ENCODE peak calls at places on chromosomes 4 and X, in five cellular contexts. One of them, this sample, is unnamed.

GRCh38 chrX:7133036-7133412 is 14.5 kb upstream of the STS start:
- DNase-seq in tibial artery: no peak
- DNase-seq in neuronal stem cell: no peak
- DNase-seq in OCI-LY7: no peak
- DNase-seq in aorta: no peak
- DNase-seq in this sample: no peak

GRCh38 chrX:116526010-116526409 is 63.2 kb upstream of the CT83 start:
- DNase-seq in tibial artery: no peak
- DNase-seq in neuronal stem cell: no peak
- DNase-seq in aorta: no peak
- DNase-seq in OCI-LY7: no peak
- DNase-seq in this sample: peak; percentile 69

GRCh38 chr4:151014521-151015457 is at the start of gene LRBA:
- DNase-seq in neuronal stem cell: peak; percentile 68
- DNase-seq in OCI-LY7: peak; percentile 88
- DNase-seq in tibial artery: peak; percentile 60
- DNase-seq in aorta: peak; percentile 69
- DNase-seq in this sample: peak; percentile 79

GRCh38 chrX:19064175-19064574 is 58.1 kb downstream of the ADGRG2 start:
- DNase-seq in OCI-LY7: no peak
- DNase-seq in tibial artery: no peak
- DNase-seq in aorta: no peak
- DNase-seq in neuronal stem cell: no peak
- DNase-seq in this sample: peak; percentile 66

GRCh38 chr4:122744229-122744628 is 11.7 kb downstream of the BBS12 start:
- DNase-seq in neuronal stem cell: no peak
- DNase-seq in aorta: peak; percentile 36
- DNase-seq in tibial artery: no peak
- DNase-seq in OCI-LY7: no peak
- DNase-seq in this sample: no peak

GRCh38 chr4:102778720-102779119 is 18.0 kb upstream of the MANBA start:
- DNase-seq in neuronal stem cell: no peak
- DNase-seq in OCI-LY7: no peak
- DNase-seq in aorta: no peak
- DNase-seq in tibial artery: no peak
- DNase-seq in this sample: peak; percentile 51

GRCh38 chrX:23803931-23804381 is 21.0 kb downstream of the SAT1 start:
- DNase-seq in OCI-LY7: no peak
- DNase-seq in neuronal stem cell: no peak
- DNase-seq in tibial artery: no peak
- DNase-seq in aorta: no peak
- DNase-seq in this sample: peak; percentile 95

GRCh38 chrX:45056428-45057145 is 144.1 kb downstream of the DIPK2B start:
- DNase-seq in tibial artery: no peak
- DNase-seq in neuronal stem cell: no peak
- DNase-seq in aorta: no peak
- DNase-seq in OCI-LY7: no peak
- DNase-seq in this sample: no peak

GRCh38 chrX:39969099-39969825 is 128.5 kb downstream of the BCOR start:
- DNase-seq in neuronal stem cell: no peak
- DNase-seq in OCI-LY7: peak; percentile 42
- DNase-seq in aorta: no peak
- DNase-seq in tibial artery: no peak
- DNase-seq in this sample: no peak

GRCh38 chr4:121189811-121190210 is 25.7 kb upstream of the TNIP3 start:
- DNase-seq in aorta: no peak
- DNase-seq in OCI-LY7: peak; percentile 17
- DNase-seq in neuronal stem cell: no peak
- DNase-seq in tibial artery: no peak
- DNase-seq in this sample: no peak

GRCh38 chrX:104430720-104431119 is 135.3 kb upstream of the IL1RAPL2 start:
- DNase-seq in aorta: no peak
- DNase-seq in neuronal stem cell: no peak
- DNase-seq in OCI-LY7: no peak
- DNase-seq in tibial artery: no peak
- DNase-seq in this sample: peak; percentile 87

GRCh38 chr4:183588169-183588675 is 70.8 kb downstream of the RWDD4 start:
- DNase-seq in OCI-LY7: no peak
- DNase-seq in aorta: no peak
- DNase-seq in neuronal stem cell: no peak
- DNase-seq in tibial artery: peak; percentile 66
- DNase-seq in this sample: no peak

GRCh38 chr4:129839687-129840086 is 743.7 kb downstream of the C4orf33 start:
- DNase-seq in aorta: no peak
- DNase-seq in neuronal stem cell: no peak
- DNase-seq in tibial artery: no peak
- DNase-seq in OCI-LY7: no peak
- DNase-seq in this sample: peak; percentile 71

GRCh38 chr4:12375805-12376204 is 947.1 kb upstream of the HS3ST1 start:
- DNase-seq in tibial artery: no peak
- DNase-seq in OCI-LY7: no peak
- DNase-seq in neuronal stem cell: no peak
- DNase-seq in aorta: no peak
- DNase-seq in this sample: no peak

GRCh38 chr4:97404876-97405523 is 738.3 kb downstream of the STPG2 start:
- DNase-seq in OCI-LY7: no peak
- DNase-seq in aorta: no peak
- DNase-seq in neuronal stem cell: no peak
- DNase-seq in tibial artery: no peak
- DNase-seq in this sample: no peak

GRCh38 chr4:113603926-113604325 is 157.6 kb downstream of the CAMK2D start:
- DNase-seq in aorta: no peak
- DNase-seq in neuronal stem cell: no peak
- DNase-seq in OCI-LY7: no peak
- DNase-seq in tibial artery: no peak
- DNase-seq in this sample: no peak

GRCh38 chr4:504076-504475 is 5.1 kb downstream of the PIGG start:
- DNase-seq in OCI-LY7: no peak
- DNase-seq in tibial artery: no peak
- DNase-seq in aorta: no peak
- DNase-seq in neuronal stem cell: no peak
- DNase-seq in this sample: no peak

GRCh38 chr4:48985976-48986653 is at the start of gene CWH43:
- DNase-seq in OCI-LY7: no peak
- DNase-seq in aorta: no peak
- DNase-seq in tibial artery: no peak
- DNase-seq in neuronal stem cell: peak; percentile 12
- DNase-seq in this sample: no peak

GRCh38 chrX:152958047-152958446 is 35.9 kb downstream of the PNMA5 start:
- DNase-seq in neuronal stem cell: no peak
- DNase-seq in OCI-LY7: no peak
- DNase-seq in aorta: no peak
- DNase-seq in tibial artery: no peak
- DNase-seq in this sample: no peak

GRCh38 chr4:8688041-8688907 is 95.7 kb downstream of the CPZ start:
- DNase-seq in aorta: no peak
- DNase-seq in tibial artery: no peak
- DNase-seq in neuronal stem cell: peak; percentile 59
- DNase-seq in OCI-LY7: no peak
- DNase-seq in this sample: no peak

GRCh38 chr4:124279741-124280140 is 432.8 kb downstream of the ANKRD50 start:
- DNase-seq in tibial artery: no peak
- DNase-seq in OCI-LY7: no peak
- DNase-seq in aorta: no peak
- DNase-seq in neuronal stem cell: no peak
- DNase-seq in this sample: no peak

GRCh38 chr4:11489449-11490083 is 60.9 kb upstream of the HS3ST1 start:
- DNase-seq in OCI-LY7: no peak
- DNase-seq in aorta: no peak
- DNase-seq in tibial artery: no peak
- DNase-seq in neuronal stem cell: no peak
- DNase-seq in this sample: peak; percentile 33

GRCh38 chr4:147732516-147733193 is 767 bp downstream of the ARHGAP10 start:
- DNase-seq in OCI-LY7: no peak
- DNase-seq in tibial artery: no peak
- DNase-seq in neuronal stem cell: peak; percentile 35
- DNase-seq in aorta: peak; percentile 60
- DNase-seq in this sample: peak; percentile 23

GRCh38 chr4:41178372-41179085 is 35.8 kb downstream of the APBB2 start:
- DNase-seq in neuronal stem cell: no peak
- DNase-seq in OCI-LY7: no peak
- DNase-seq in tibial artery: no peak
- DNase-seq in aorta: no peak
- DNase-seq in this sample: no peak

GRCh38 chrX:48493890-48494364 is 14.9 kb upstream of the PORCN start:
- DNase-seq in neuronal stem cell: peak; percentile 43
- DNase-seq in tibial artery: no peak
- DNase-seq in OCI-LY7: no peak
- DNase-seq in aorta: no peak
- DNase-seq in this sample: no peak

GRCh38 chr4:90616711-90617110 is 489.5 kb downstream of the CCSER1 start:
- DNase-seq in tibial artery: no peak
- DNase-seq in neuronal stem cell: no peak
- DNase-seq in OCI-LY7: no peak
- DNase-seq in aorta: no peak
- DNase-seq in this sample: no peak

GRCh38 chr4:125951275-125951887 is 636.6 kb downstream of the FAT4 start:
- DNase-seq in tibial artery: no peak
- DNase-seq in neuronal stem cell: no peak
- DNase-seq in OCI-LY7: no peak
- DNase-seq in aorta: no peak
- DNase-seq in this sample: no peak

GRCh38 chrX:39613997-39614679 is 483.6 kb downstream of the BCOR start:
- DNase-seq in OCI-LY7: no peak
- DNase-seq in neuronal stem cell: no peak
- DNase-seq in aorta: no peak
- DNase-seq in tibial artery: no peak
- DNase-seq in this sample: no peak

GRCh38 chr4:6760865-6761264 is 21.7 kb upstream of the KIAA0232 start:
- DNase-seq in OCI-LY7: no peak
- DNase-seq in tibial artery: no peak
- DNase-seq in neuronal stem cell: no peak
- DNase-seq in aorta: no peak
- DNase-seq in this sample: no peak

GRCh38 chr4:6762244-6762615 is 20.3 kb upstream of the KIAA0232 start:
- DNase-seq in OCI-LY7: no peak
- DNase-seq in tibial artery: no peak
- DNase-seq in neuronal stem cell: no peak
- DNase-seq in aorta: no peak
- DNase-seq in this sample: no peak

GRCh38 chr4:6763330-6763851 is 19.1 kb upstream of the KIAA0232 start:
- DNase-seq in OCI-LY7: no peak
- DNase-seq in neuronal stem cell: no peak
- DNase-seq in aorta: no peak
- DNase-seq in tibial artery: no peak
- DNase-seq in this sample: peak; percentile 96

GRCh38 chr4:6758732-6759131 is 23.8 kb upstream of the KIAA0232 start:
- DNase-seq in neuronal stem cell: no peak
- DNase-seq in tibial artery: no peak
- DNase-seq in OCI-LY7: no peak
- DNase-seq in aorta: no peak
- DNase-seq in this sample: no peak

DNA sequence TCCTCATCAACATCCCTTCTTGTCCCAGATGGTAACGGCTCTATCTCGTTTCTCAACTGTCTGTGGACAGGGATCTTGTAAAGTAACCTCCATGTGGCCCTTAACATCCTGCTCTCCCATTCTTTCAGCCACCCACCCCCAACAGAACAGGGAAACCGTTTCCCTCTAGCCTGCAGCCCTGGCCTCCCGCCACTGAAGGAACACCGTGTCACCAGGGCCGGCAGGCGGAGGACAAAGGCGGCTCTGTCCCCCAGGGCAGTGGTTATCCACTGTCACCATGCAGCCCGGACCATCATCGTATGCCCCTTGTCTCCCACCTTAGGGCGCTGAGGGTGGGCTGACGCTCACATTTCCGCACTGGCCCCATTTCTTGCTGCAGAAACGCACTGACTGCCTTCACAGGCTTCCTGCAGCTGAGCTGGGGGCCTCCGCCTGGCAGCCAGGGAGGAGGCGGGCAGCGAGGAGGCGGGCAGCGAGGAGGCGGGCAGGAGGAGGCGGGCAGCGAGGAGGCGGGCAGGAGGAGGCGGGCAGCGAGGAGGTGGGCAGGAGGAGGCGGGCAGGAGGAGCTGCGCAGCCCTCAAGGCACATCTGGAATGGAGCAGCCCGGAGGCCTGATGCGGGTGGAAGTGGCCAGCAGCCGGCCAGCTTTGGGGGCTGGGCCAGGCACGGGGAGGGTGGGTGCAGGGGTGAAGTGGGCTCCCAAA is 20.8 kb upstream of the KIAA0232 start:
- DNase-seq in OCI-LY7: no peak
- DNase-seq in neuronal stem cell: no peak
- DNase-seq in aorta: no peak
- DNase-seq in tibial artery: no peak
- DNase-seq in this sample: no peak
- H3K4me3 ChIP-seq in OCI-LY7: no peak overlapping the region
- H3K4me3 ChIP-seq in neuronal stem cell: no peak overlapping the region
- H3K4me3 ChIP-seq in aorta: no peak overlapping the region
- H3K4me3 ChIP-seq in tibial artery: no peak overlapping the region
- H3K4me3 ChIP-seq in this sample: no peak overlapping the region

GRCh38 chr4:54265366-54265765 is 36.3 kb downstream of the PDGFRA start:
- DNase-seq in aorta: no peak
- DNase-seq in tibial artery: no peak
- DNase-seq in OCI-LY7: no peak
- DNase-seq in neuronal stem cell: no peak
- DNase-seq in this sample: no peak
- H3K36me3 ChIP-seq in aorta: peaks cover 16% of the 10 kb centered on the region
- H3K36me3 ChIP-seq in tibial artery: peaks cover 76% of the 10 kb centered on the region
- H3K36me3 ChIP-seq in OCI-LY7: no peaks in the 10 kb centered on the region
- H3K36me3 ChIP-seq in neuronal stem cell: no peaks in the 10 kb centered on the region
- H3K36me3 ChIP-seq in this sample: no peaks in the 10 kb centered on the region

DNA sequence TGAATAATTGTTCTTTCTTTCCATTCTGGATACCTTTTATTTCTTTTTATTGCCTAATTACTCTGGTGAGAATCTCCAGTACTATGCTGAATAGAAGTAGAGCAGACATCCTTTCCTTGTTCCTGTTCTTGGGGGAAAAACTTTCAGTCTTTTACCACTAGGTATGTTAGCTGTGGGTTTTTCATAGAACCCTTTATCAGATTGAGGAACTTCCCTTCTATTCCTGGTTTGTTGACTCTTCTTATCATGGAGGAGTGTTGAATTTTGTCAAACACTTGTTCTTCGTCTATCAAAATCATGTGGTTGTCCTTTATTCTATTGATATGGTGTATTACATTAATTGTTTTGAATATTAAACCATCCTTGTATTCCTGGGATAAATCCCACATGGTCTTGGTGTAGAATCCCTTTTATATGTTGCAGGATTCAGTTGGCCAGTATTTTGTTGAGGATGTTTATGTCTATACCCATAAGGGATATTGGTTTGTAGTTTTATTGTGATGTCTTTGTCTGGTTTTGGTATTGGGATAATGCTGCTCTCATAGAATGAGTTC is 23.6 kb downstream of the SH3BP2 start:
- DNase-seq in OCI-LY7: no peak
- DNase-seq in aorta: no peak
- DNase-seq in neuronal stem cell: no peak
- DNase-seq in tibial artery: no peak
- DNase-seq in this sample: no peak
- H3K4me3 ChIP-seq in OCI-LY7: no peak overlapping the region
- H3K4me3 ChIP-seq in aorta: no peak overlapping the region
- H3K4me3 ChIP-seq in neuronal stem cell: no peak overlapping the region
- H3K4me3 ChIP-seq in tibial artery: no peak overlapping the region
- H3K4me3 ChIP-seq in this sample: no peak overlapping the region

DNA sequence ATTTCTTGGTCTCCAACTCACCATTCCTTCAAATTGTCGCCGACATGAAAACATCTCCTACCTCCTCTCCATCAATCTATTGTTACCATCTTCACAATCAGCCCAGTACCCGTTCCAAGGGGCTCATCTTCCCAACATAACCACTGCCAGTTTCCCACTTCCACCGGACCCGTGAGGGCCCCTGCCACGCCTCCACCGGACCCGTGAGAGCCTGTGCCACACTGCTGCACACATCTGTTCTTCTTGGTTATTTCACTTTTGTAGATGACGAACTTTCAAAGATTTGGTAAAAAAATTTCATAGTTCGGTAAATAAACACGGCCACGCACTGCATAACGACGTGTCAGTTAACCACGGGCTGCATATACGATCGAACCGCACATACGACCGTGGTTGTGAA is 65.0 kb downstream of the FAT1 start:
- DNase-seq in aorta: no peak
- DNase-seq in OCI-LY7: no peak
- DNase-seq in tibial artery: no peak
- DNase-seq in neuronal stem cell: no peak
- DNase-seq in this sample: no peak
- H3K36me3 ChIP-seq in aorta: no peaks in the 10 kb centered on the region
- H3K36me3 ChIP-seq in OCI-LY7: no peaks in the 10 kb centered on the region
- H3K36me3 ChIP-seq in tibial artery: peaks cover 35% of the 10 kb centered on the region
- H3K36me3 ChIP-seq in neuronal stem cell: peaks cover 20% of the 10 kb centered on the region
- H3K36me3 ChIP-seq in this sample: peaks cover 4% of the 10 kb centered on the region

This sample was measured in bronchial epithelial cell.